ENCODE peak calls at places on chromosomes 3 and 15, in nine cellular contexts. A is right atrium auricular region, V is OCI-LY7, W is PC-3, L is stomach, Y is MM.1S, O is body of pancreas, Z is GM23338, C is transverse colon. M is an unnamed sample.

GRCh38 chr3:46950661-46951241 is 25.8 kb downstream of the CCDC12 start:
- DNase-seq in A (no peak), Y (no peak), L (no peak), Z (no peak), O (no peak), W (no peak), V (no peak), C (no peak), M (peak; percentile 29)

GRCh38 chr3:159239054-159239453 is 437.2 kb downstream of the MFSD1 start:
- DNase-seq in L (no peak), Y (no peak), A (no peak), W (no peak), C (no peak), O (no peak), Z (no peak), V (no peak), M (no peak)

GRCh38 chr3:154799801-154800200 is 280.3 kb upstream of the MME start:
- DNase-seq in V (no peak), Z (no peak), W (no peak), Y (no peak), L (no peak), A (no peak), O (no peak), C (no peak), M (no peak)

GRCh38 chr3:136197159-136197715 is 1.1 kb upstream of the MSL2 start:
- DNase-seq in Y (peak; percentile 32), L (no peak), V (peak; percentile 40), O (no peak), A (no peak), C (no peak), W (no peak), Z (no peak), M (no peak)

GRCh38 chr15:64991536-64992135 is 1.9 kb upstream of the SPG21 start:
- DNase-seq in W (no peak), Y (no peak), V (no peak), C (no peak), O (no peak), Z (no peak), L (no peak), A (no peak), M (no peak)

GRCh38 chr3:164370970-164371369 is 707.3 kb downstream of the SI start:
- DNase-seq in C (no peak), W (no peak), L (no peak), Z (no peak), O (no peak), A (no peak), Y (no peak), V (no peak), M (no peak)

GRCh38 chr3:9825461-9826040 is 15.5 kb downstream of the TTLL3 start:
- DNase-seq in A (no peak), Y (no peak), C (no peak), Z (peak; percentile 28), W (no peak), L (no peak), O (no peak), V (no peak), M (no peak)

GRCh38 chr3:54882114-54882833 is 45.6 kb downstream of the LRTM1 start:
- DNase-seq in L (no peak), Z (no peak), W (peak; percentile 95), A (no peak), O (no peak), V (no peak), Y (no peak), C (no peak), M (no peak)

GRCh38 chr15:82177291-82178010 is 85.1 kb downstream of the EFL1 start:
- DNase-seq in L (no peak), Y (no peak), W (peak; percentile 16), A (no peak), Z (no peak), O (no peak), V (no peak), C (no peak), M (no peak)

GRCh38 chr15:55255714-55256113 is 33.9 kb downstream of the RAB27A start:
- DNase-seq in V (no peak), L (no peak), O (no peak), A (no peak), W (no peak), C (no peak), Z (no peak), Y (no peak), M (no peak)

GRCh38 chr3:12628813-12629212 is 35.1 kb downstream of the RAF1 start:
- DNase-seq in O (no peak), C (no peak), Y (no peak), W (no peak), Z (no peak), V (no peak), A (no peak), L (no peak), M (no peak)

GRCh38 chr3:12633108-12633507 is 30.8 kb downstream of the RAF1 start:
- DNase-seq in L (no peak), V (no peak), Y (no peak), Z (no peak), C (no peak), A (no peak), O (no peak), W (no peak), M (no peak)

GRCh38 chr3:12632523-12632922 is 31.4 kb downstream of the RAF1 start:
- DNase-seq in Z (no peak), A (no peak), V (no peak), W (no peak), Y (no peak), C (no peak), L (no peak), O (no peak), M (no peak)

GRCh38 chr3:12629560-12629959 is 34.4 kb downstream of the RAF1 start:
- DNase-seq in C (no peak), O (peak; percentile 59), V (no peak), Y (no peak), L (peak; percentile 62), W (peak; percentile 15), A (no peak), Z (no peak), M (no peak)

DNA sequence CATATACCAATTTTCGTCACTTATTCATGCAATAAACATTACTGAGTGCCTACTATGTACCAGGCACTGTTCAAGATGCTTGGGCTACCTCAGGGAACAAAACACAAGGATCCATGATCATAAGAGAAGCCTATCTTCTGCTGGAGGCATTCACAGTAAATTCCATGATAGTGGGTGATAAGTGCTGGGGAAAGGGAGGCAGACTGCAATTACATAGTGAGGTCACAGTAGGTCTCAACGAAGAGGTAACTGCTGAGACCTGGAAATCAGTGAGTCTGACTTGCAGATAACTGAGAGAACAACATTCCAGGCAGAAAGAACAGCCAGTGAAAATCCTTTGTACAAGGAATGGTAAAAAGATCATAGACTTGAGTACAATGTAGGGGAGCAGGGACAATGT is 33.6 kb downstream of the RAF1 start:
- DNase-seq in C (no peak), O (no peak), L (no peak), V (no peak), W (no peak), Y (no peak), A (no peak), Z (peak; percentile 10), M (no peak)
- H3K4me3 ChIP-seq in C (no peak overlapping the region), O (no peak overlapping the region), L (no peak overlapping the region), V (no peak overlapping the region), W (no peak overlapping the region), Y (no peak overlapping the region), A (no peak overlapping the region), Z (no peak overlapping the region), M (no peak overlapping the region)

DNA sequence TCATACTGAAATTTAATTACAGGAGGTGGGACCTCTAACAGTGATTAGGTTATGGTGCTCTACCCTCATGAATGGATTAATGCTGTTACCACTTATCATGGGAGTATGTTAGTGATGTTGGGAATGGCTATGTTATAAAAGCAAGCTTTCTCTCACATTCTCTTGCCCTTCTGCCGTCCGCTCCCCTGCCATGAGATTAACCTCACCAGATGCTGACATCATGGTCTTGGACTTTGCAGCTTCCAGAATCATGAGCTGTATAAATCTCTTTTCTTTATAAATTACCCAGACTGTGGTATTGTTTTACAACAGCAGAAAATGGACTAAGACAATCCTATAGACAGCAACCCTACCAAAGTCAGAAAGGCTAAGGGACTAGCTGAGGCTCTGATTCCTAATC is 884.8 kb downstream of the FHIT start:
- DNase-seq in O (no peak), Y (no peak), W (no peak), A (no peak), V (no peak), C (no peak), Z (no peak), L (no peak), M (no peak)
- H3K4me1 ChIP-seq in O (no peaks in the 10 kb centered on the region), Y (no peaks in the 10 kb centered on the region), W (peaks cover 13% of the 10 kb centered on the region), A (no peaks in the 10 kb centered on the region), V (no peaks in the 10 kb centered on the region), C (no peaks in the 10 kb centered on the region), Z (no peaks in the 10 kb centered on the region), L (no peaks in the 10 kb centered on the region), M (no peaks in the 10 kb centered on the region)

GRCh38 chr3:43910750-43911149 is 220.0 kb downstream of the ABHD5 start:
- DNase-seq in A (no peak), Z (no peak), C (no peak), V (no peak), O (no peak), W (no peak), Y (no peak), L (no peak), M (no peak)

GRCh38 chr3:43913036-43913435 is 222.3 kb downstream of the ABHD5 start:
- DNase-seq in Z (no peak), L (no peak), O (no peak), C (no peak), V (no peak), Y (no peak), W (no peak), A (no peak), M (no peak)

GRCh38 chr3:43915546-43915945 is 224.8 kb downstream of the ABHD5 start:
- DNase-seq in V (no peak), L (no peak), W (no peak), A (no peak), Y (no peak), C (no peak), O (no peak), Z (no peak), M (no peak)

GRCh38 chr3:43913549-43913948 is 222.8 kb downstream of the ABHD5 start:
- DNase-seq in O (no peak), L (no peak), C (no peak), A (no peak), Z (no peak), V (no peak), W (no peak), Y (no peak), M (no peak)

GRCh38 chr3:43914269-43914668 is 223.5 kb downstream of the ABHD5 start:
- DNase-seq in W (peak; percentile 0), Z (no peak), Y (no peak), C (no peak), V (no peak), A (no peak), L (no peak), O (no peak), M (no peak)
- TF ChIP-seq CTCF in W (no peak), Z (no peak), Y (no peak), C (no peak), V (no peak), A (no peak), L (no peak), O (no peak), M (no peak)

DNA sequence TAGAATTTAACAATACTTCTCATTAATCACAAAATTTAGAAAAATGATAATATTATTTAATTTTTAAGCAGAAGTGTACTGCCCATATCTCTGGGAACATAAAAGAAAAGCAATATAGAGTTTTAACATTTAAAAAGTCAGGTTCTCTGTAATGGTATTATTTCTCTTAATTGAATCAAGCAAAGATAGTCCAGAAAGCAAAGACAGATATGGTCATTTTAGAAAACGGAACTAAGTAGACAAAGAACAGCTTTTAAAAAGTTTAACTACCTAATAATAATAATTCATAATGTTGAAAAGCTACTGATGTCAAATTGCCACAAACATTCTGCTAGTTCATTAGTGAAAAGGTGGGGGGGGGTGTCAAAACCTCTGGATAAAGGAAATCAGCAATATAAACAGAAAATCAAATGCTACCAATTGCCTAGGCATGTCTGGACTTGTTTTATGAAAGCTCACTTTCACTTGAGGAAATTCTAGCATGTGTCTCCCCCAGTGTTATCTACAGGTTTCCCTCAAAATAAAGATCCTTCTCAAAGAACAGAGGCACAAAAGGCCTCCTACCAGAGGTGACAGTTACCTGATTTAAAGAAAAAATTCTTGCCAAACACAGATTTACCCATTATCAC is 1.7 kb downstream of the ZMAT3 start:
- DNase-seq in L (no peak), Y (peak; percentile 4), A (no peak), C (no peak), Z (no peak), V (no peak), O (no peak), W (no peak), M (no peak)
- H3K4me3 ChIP-seq in L (no peak overlapping the region), Y (no peak overlapping the region), A (no peak overlapping the region), C (no peak overlapping the region), Z (peak overlapping the region; percentile 97), V (peak overlapping the region; percentile 92), O (no peak overlapping the region), W (peak overlapping the region; percentile 1), M (no peak overlapping the region)